ENCODE peak calls at places on chromosomes 12 and 14, in four cellular contexts. D, T, C and Z are unnamed samples.

GRCh38 chr14:65255029-65255545 is 152.8 kb upstream of the MAX start:
- DNase-seq in T (no peak), C (no peak), D (no peak), Z (no peak)

GRCh38 chr14:53044486-53044885 is 93.6 kb upstream of the FERMT2 start:
- DNase-seq in D (no peak), C (peak), T (no peak), Z (no peak)

GRCh38 chr14:101360045-101360931 is 201.0 kb upstream of the DIO3 start:
- DNase-seq in D (no peak), C (no peak), T (no peak), Z (no peak)

GRCh38 chr12:5031958-5032357 is 11.7 kb upstream of the KCNA5 start:
- DNase-seq in D (no peak), T (no peak), C (no peak), Z (no peak)

GRCh38 chr12:122190842-122191668 is 8.1 kb downstream of the LRRC43 start:
- DNase-seq in T (peak), C (no peak), D (peak), Z (peak)

GRCh38 chr12:109892165-109892715 is 7.8 kb upstream of the TCHP start:
- DNase-seq in T (no peak), C (no peak), D (no peak), Z (no peak)

GRCh38 chr12:122203301-122203967 is at the start of gene B3GNT4:
- DNase-seq in C (no peak), T (peak), D (no peak), Z (peak)

GRCh38 chr14:33435911-33436310 is 497.2 kb downstream of the NPAS3 start:
- DNase-seq in C (peak), D (no peak), T (no peak), Z (no peak)

GRCh38 chr12:59808317-59808910 is 212.6 kb downstream of the SLC16A7 start:
- DNase-seq in C (no peak), T (no peak), D (no peak), Z (no peak)

GRCh38 chr12:50842637-50843493 is at the start of gene TMPRSS12:
- DNase-seq in C (no peak), D (no peak), T (peak), Z (peak)

GRCh38 chr12:3398196-3398789 is 92.7 kb upstream of the PRMT8 start:
- DNase-seq in T (no peak), C (no peak), D (no peak), Z (no peak)

GRCh38 chr14:21987937-21988336 is 314.3 kb upstream of the OR4E1 start:
- DNase-seq in D (no peak), T (peak), C (no peak), Z (no peak)

GRCh38 chr12:121036810-121037326 is 2.2 kb downstream of the OASL start:
- DNase-seq in D (peak), C (peak), T (no peak), Z (no peak)

GRCh38 chr14:101925152-101925551 is 39.2 kb upstream of the DYNC1H1 start:
- DNase-seq in D (no peak), C (no peak), T (no peak), Z (no peak)

GRCh38 chr14:56339855-56340701 is 221.9 kb downstream of the PELI2 start:
- DNase-seq in C (peak), D (peak), T (peak), Z (peak)

GRCh38 chr12:54932691-54933090 is 51.9 kb downstream of the TESPA1 start:
- DNase-seq in T (no peak), C (no peak), D (no peak), Z (no peak)

GRCh38 chr12:11746024-11746771 is 96.7 kb downstream of the ETV6 start:
- DNase-seq in D (no peak), T (no peak), C (no peak), Z (no peak)

GRCh38 chr14:43792980-43793379 is 714.1 kb downstream of the FSCB start:
- DNase-seq in T (no peak), D (no peak), C (no peak), Z (no peak)

GRCh38 chr12:121620328-121620891 is 5.9 kb upstream of the ORAI1 start:
- DNase-seq in C (no peak), D (no peak), T (no peak), Z (no peak)

GRCh38 chr14:51981218-51981854 is 8.0 kb upstream of the RTRAF start:
- DNase-seq in T (no peak), D (no peak), C (no peak), Z (no peak)

GRCh38 chr12:66405395-66405794 is 103.1 kb downstream of the HELB start:
- DNase-seq in T (no peak), D (no peak), C (no peak), Z (no peak)

GRCh38 chr14:100203146-100203545 is 35.8 kb upstream of the YY1 start:
- DNase-seq in D (no peak), T (no peak), C (no peak), Z (no peak)

GRCh38 chr14:77184396-77185092 is 2.9 kb downstream of the TMEM63C start:
- DNase-seq in T (no peak), C (no peak), D (no peak), Z (no peak)

GRCh38 chr12:19801941-19802340 is 362.6 kb downstream of the AEBP2 start:
- DNase-seq in D (no peak), C (no peak), T (no peak), Z (no peak)

GRCh38 chr12:80590085-80590484 is 117.3 kb upstream of the MYF6 start:
- DNase-seq in D (peak), T (no peak), C (no peak), Z (no peak)

GRCh38 chr14:104148433-104149277 is 10.3 kb downstream of the KIF26A start:
- DNase-seq in C (no peak), D (no peak), T (no peak), Z (peak)

GRCh38 chr12:94557896-94558295 is 92.5 kb downstream of the TMCC3 start:
- DNase-seq in D (no peak), T (no peak), C (no peak), Z (no peak)

GRCh38 chr14:32259368-32260013 is 56.4 kb upstream of the RNU6-8 start:
- DNase-seq in T (no peak), C (no peak), D (peak), Z (no peak)

GRCh38 chr14:61196792-61197191 is 84.3 kb downstream of the TMEM30B start:
- DNase-seq in T (no peak), C (no peak), D (no peak), Z (no peak)

GRCh38 chr14:69268763-69269162 is 8.8 kb downstream of the GALNT16 start:
- DNase-seq in C (no peak), D (no peak), T (no peak), Z (no peak)

GRCh38 chr12:122866950-122867607 is 28.8 kb downstream of the VPS37B start:
- DNase-seq in C (no peak), D (no peak), T (peak), Z (peak)

GRCh38 chr12:113899844-113900471 is 66.2 kb downstream of the RBM19 start:
- DNase-seq in C (no peak), T (no peak), D (no peak), Z (no peak)

GRCh38 chr14:32865827-32866376 is 72.8 kb upstream of the NPAS3 start:
- DNase-seq in T (no peak), C (no peak), D (no peak), Z (no peak)

GRCh38 chr12:115336506-115336905 is 652.5 kb upstream of the TBX3 start:
- DNase-seq in C (no peak), D (no peak), T (no peak), Z (no peak)

GRCh38 chr12:52061470-52062166 is 8.2 kb upstream of the ATG101 start:
- DNase-seq in T (no peak), C (no peak), D (no peak), Z (no peak)

GRCh38 chr12:45122776-45123380 is 72.0 kb upstream of the DBX2 start:
- DNase-seq in D (no peak), T (peak), C (no peak), Z (no peak)

GRCh38 chr14:73744874-73745529 is 30.8 kb upstream of the PNMA1 start:
- DNase-seq in D (no peak), C (no peak), T (no peak), Z (no peak)

GRCh38 chr12:82517027-82517426 is 158.7 kb downstream of the METTL25 start:
- DNase-seq in C (no peak), T (peak), D (no peak), Z (peak)
- TF ChIP-seq CTCF in C (peak), T (peak), D (peak), Z (peak)

DNA sequence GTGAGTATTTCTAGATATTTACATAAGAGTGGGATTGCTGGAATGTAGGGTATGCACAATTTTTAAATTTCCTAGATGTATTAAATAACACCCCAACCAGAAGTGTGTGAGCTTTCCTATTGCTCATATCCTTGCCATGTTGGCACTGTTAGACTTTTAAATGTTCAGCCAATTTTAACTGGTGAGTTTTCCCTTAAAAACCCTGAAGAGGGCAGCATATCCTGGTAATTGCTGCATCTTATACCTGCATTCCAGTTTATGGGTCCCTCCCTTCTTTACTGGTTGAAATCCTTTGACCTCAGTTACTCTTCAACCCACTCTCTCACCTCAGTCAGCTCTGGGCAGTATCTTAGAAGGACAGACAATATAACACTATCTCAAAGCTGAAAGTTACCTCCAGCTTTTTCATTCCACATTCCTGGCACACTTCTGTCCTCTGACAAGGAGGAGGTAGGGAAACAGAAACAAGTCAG is 270.6 kb downstream of the PAWR start:
- DNase-seq in D (peak), C (peak), T (no peak), Z (no peak)
- TF ChIP-seq CTCF in D (peak), C (peak), T (peak), Z (peak)

GRCh38 chr12:63276537-63277365 is 125.8 kb upstream of the AVPR1A start:
- DNase-seq in T (peak), D (no peak), C (no peak), Z (peak)
- TF ChIP-seq CTCF in T (peak), D (peak), C (peak), Z (peak)

GRCh38 chr12:107685360-107686248 is at the start of gene PWP1:
- DNase-seq in T (peak), C (peak), D (peak), Z (peak)
- TF ChIP-seq CTCF in T (no peak), C (no peak), D (no peak), Z (no peak)

DNA sequence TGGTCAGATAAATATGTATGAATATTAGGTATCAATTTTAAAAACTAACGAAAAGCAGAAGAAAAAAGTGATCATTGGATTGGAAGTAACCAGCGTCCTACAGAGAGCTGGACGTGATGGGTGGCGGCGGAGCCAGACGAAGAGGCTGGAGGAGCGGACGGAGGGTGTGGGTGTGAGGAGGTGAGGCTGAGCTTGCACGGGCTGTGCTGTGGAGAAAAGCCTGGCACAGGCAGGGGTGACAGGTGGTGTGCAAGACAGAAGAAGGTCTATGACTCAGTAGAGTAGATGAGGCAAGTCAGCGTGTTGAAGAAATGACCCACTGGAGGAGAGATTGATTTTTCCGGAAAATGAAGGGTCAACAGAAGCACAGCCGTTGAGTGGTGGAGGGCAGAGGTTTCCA is 56.4 kb downstream of the FZD10 start:
- DNase-seq in D (no peak), T (no peak), C (no peak), Z (no peak)
- TF ChIP-seq CTCF in D (no peak), T (no peak), C (no peak), Z (no peak)

GRCh38 chr14:74919421-74920165 is 3.5 kb downstream of the RPS6KL1 start:
- DNase-seq in C (no peak), D (no peak), T (no peak), Z (no peak)

GRCh38 chr14:74922752-74923401 is at the start of gene RPS6KL1:
- DNase-seq in T (peak), C (no peak), D (peak), Z (peak)

GRCh38 chr14:74920281-74920680 is 2.8 kb downstream of the RPS6KL1 start:
- DNase-seq in T (no peak), C (no peak), D (no peak), Z (no peak)

GRCh38 chr14:74921987-74922751 is 891 bp downstream of the RPS6KL1 start:
- DNase-seq in D (no peak), T (no peak), C (no peak), Z (no peak)

DNA sequence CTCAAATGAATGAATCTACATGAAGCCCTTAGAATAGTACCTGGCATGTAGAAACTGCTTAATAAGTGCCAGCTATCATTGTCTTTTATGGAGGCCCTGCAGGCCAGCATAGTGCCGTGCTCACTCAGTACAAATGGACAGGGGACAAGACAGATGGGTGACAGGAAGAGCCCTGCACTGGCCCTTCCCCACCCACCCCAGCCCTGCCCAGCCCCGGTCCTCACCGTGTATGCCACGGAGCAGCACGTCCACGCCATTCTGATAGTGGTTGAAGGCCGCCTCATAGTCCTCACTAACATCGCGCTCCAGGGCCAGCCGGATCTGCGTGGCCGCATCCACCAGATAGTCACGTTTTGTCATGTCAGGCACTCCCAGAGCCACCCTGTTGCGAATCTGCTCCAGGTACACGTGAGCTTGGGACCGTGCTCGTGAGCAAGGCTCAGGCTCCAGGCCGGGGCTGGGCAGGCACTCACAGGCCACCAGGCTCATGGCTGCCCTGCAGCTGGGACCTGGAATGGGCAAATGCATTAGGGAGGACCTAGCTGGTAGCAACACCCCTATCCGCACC is 1.9 kb downstream of the RPS6KL1 start:
- DNase-seq in D (no peak), C (no peak), T (no peak), Z (no peak)
- TF ChIP-seq CTCF in D (no peak), C (no peak), T (no peak), Z (no peak)

GRCh38 chr12:26715232-26715631 is 117.8 kb downstream of the ITPR2 start:
- DNase-seq in C (no peak), D (no peak), T (no peak), Z (no peak)

GRCh38 chr12:26721800-26722199 is 111.2 kb downstream of the ITPR2 start:
- DNase-seq in D (no peak), C (no peak), T (no peak), Z (no peak)

GRCh38 chr12:26724309-26724702 is 108.7 kb downstream of the ITPR2 start:
- DNase-seq in D (no peak), T (no peak), C (no peak), Z (no peak)

GRCh38 chr12:26723379-26724308 is 109.3 kb downstream of the ITPR2 start:
- DNase-seq in D (no peak), C (no peak), T (no peak), Z (no peak)

DNA sequence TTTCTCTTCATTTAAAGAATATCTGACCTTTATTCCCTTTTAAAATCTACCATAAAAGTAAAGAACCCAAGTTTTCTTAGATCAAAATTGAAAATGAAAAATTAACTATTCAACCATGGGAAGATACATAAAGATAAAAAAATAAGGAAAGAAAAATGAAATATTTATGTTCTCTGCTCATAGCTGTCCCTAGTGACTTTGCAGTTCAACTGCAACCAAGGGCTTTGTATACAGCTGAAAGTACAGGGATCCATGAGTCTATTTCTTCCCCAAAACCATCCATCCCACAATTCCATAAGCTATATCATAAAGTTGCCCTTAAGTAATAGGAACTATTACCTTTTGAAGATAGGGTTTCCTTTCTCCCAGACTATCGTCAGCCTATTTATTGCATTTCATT is 113.1 kb downstream of the ITPR2 start:
- DNase-seq in T (no peak), D (no peak), C (no peak), Z (no peak)
- TF ChIP-seq CTCF in T (no peak), D (peak), C (no peak), Z (peak)